ENCODE peak calls at places on chromosomes 7 and 10, in six cellular contexts. P is AG09319, E is right cardiac atrium, A is cardiac septum, Y is RWPE1, D is aorta. O is an unnamed sample.

GRCh38 chr10:88157981-88158465 is 294.6 kb downstream of the PTEN start:
- DNase-seq in P (peak; percentile 73), E (peak; percentile 17), A (no peak), Y (peak; percentile 79), D (no peak), O (peak; percentile 67)

GRCh38 chr10:38184477-38184876 is 90.3 kb downstream of the ZNF37A start:
- DNase-seq in P (no peak), E (no peak), A (no peak), Y (no peak), D (no peak), O (no peak)

GRCh38 chr7:155570991-155571390 is 24.6 kb upstream of the CNPY1 start:
- DNase-seq in P (no peak), E (no peak), A (no peak), Y (no peak), D (no peak), O (no peak)

GRCh38 chr10:31157125-31157983 is 125.7 kb upstream of the ZNF438 start:
- DNase-seq in P (peak; percentile 65), E (peak; percentile 70), A (peak; percentile 89), Y (no peak), D (peak; percentile 78), O (peak; percentile 83)

GRCh38 chr7:149013876-149014275 is 14.4 kb downstream of the PDIA4 start:
- DNase-seq in P (no peak), E (no peak), A (no peak), Y (no peak), D (no peak), O (no peak)

GRCh38 chr7:29987821-29988317 is 1.7 kb downstream of the SCRN1 start:
- DNase-seq in P (peak; percentile 48), E (no peak), A (no peak), Y (peak; percentile 82), D (no peak), O (peak; percentile 85)

GRCh38 chr10:129035052-129035805 is 431.8 kb upstream of the MGMT start:
- DNase-seq in P (no peak), E (no peak), A (no peak), Y (no peak), D (no peak), O (peak; percentile 21)

GRCh38 chr10:94623572-94623971 is 60.0 kb upstream of the CYP2C18 start:
- DNase-seq in P (no peak), E (no peak), A (no peak), Y (no peak), D (no peak), O (peak; percentile 51)

GRCh38 chr10:48390933-48391845 is 84.7 kb downstream of the MAPK8 start:
- DNase-seq in P (no peak), E (no peak), A (no peak), Y (peak; percentile 11), D (no peak), O (peak; percentile 46)

GRCh38 chr7:115475774-115476407 is 554.0 kb downstream of the MDFIC start:
- DNase-seq in P (no peak), E (no peak), A (no peak), Y (no peak), D (no peak), O (peak; percentile 65)

GRCh38 chr10:84118395-84119006 is 20.8 kb upstream of the GHITM start:
- DNase-seq in P (no peak), E (no peak), A (no peak), Y (peak; percentile 24), D (no peak), O (no peak)

GRCh38 chr10:123325663-123326175 is 171.5 kb downstream of the BUB3 start:
- DNase-seq in P (no peak), E (no peak), A (no peak), Y (no peak), D (no peak), O (no peak)

GRCh38 chr10:63720072-63720537 is 198.9 kb downstream of the REEP3 start:
- DNase-seq in P (no peak), E (no peak), A (no peak), Y (peak; percentile 38), D (no peak), O (peak; percentile 69)